ENCODE peak calls at places on chromosomes 7 and 10, in four cellular contexts. I is endothelial cell, U is B cell, C is HEK293T. F is an unnamed sample.

GRCh38 chr7:47677093-47677492 is 95.2 kb upstream of the TNS3 start:
- DNase-seq in C (no peak), U (no peak), I (no peak), F (no peak)

GRCh38 chr7:28106316-28106957 is 74.2 kb downstream of the JAZF1 start:
- DNase-seq in U (no peak), C (no peak), I (no peak), F (no peak)

GRCh38 chr10:132575320-132576201 is 38.0 kb downstream of the INPP5A start:
- DNase-seq in C (no peak), I (no peak), U (peak), F (peak)

GRCh38 chr10:125087897-125088215 is 72.5 kb downstream of the CTBP2 start:
- DNase-seq in C (no peak), U (no peak), I (no peak), F (no peak)

GRCh38 chr7:20653636-20654035 is 38.2 kb downstream of the ABCB5 start:
- DNase-seq in U (no peak), I (no peak), C (no peak), F (no peak)

GRCh38 chr7:34991938-34992840 is 45.1 kb downstream of the DPY19L1 start:
- DNase-seq in U (no peak), C (no peak), I (no peak), F (no peak)

GRCh38 chr7:153258686-153259085 is 499.1 kb downstream of the ACTR3B start:
- DNase-seq in U (no peak), C (no peak), I (no peak), F (no peak)

GRCh38 chr10:71205468-71205867 is 6.9 kb upstream of the UNC5B start:
- DNase-seq in C (no peak), U (no peak), I (no peak), F (no peak)

GRCh38 chr10:87558333-87558732 is 53.6 kb downstream of the MINPP1 start:
- DNase-seq in I (no peak), C (no peak), U (no peak), F (no peak)

GRCh38 chr10:98411166-98411565 is 3.8 kb downstream of the PYROXD2 start:
- DNase-seq in C (no peak), U (no peak), I (no peak), F (no peak)

GRCh38 chr10:45000138-45000763 is 472 bp upstream of the ZNF22 start:
- DNase-seq in I (no peak), U (no peak), C (no peak), F (no peak)

GRCh38 chr10:89330537-89330936 is 2.7 kb downstream of the IFIT3 start:
- DNase-seq in C (no peak), I (no peak), U (no peak), F (no peak)

GRCh38 chr7:73437091-73437490 is 3.5 kb downstream of the FZD9 start:
- DNase-seq in C (no peak), U (no peak), I (no peak), F (no peak)

GRCh38 chr7:126495739-126496138 is 757.0 kb downstream of the GRM8 start:
- DNase-seq in C (no peak), U (no peak), I (no peak), F (no peak)

GRCh38 chr10:131897297-131897899 is 3.4 kb upstream of the PPP2R2D start:
- DNase-seq in C (no peak), I (no peak), U (no peak), F (no peak)

GRCh38 chr10:26593896-26594295 is 103.6 kb upstream of the PDSS1 start:
- DNase-seq in C (no peak), I (no peak), U (peak), F (no peak)